ENCODE peak calls at places on chromosomes 5 and 9, in eight cellular contexts. Y is OCI-LY7, H is neuronal stem cell, N is fibroblast of lung, G is HCT116, R is H1, Z is A549, W is PC-3. K is an unnamed sample.
A peak's percentile ranks its signal among the peaks of the same experiment; 100 is the strongest.

GRCh38 chr9:135779571-135779970 is 77.6 kb downstream of the KCNT1 start:
- DNase-seq in Y (no peak), H (no peak), N (no peak), G (no peak), R (no peak), Z (no peak), W (no peak), K (no peak)

GRCh38 chr9:81871695-81872094 is 56.5 kb upstream of the SPATA31D4 start:
- DNase-seq in Y (no peak), H (no peak), N (peak; percentile 46), G (no peak), R (no peak), Z (peak; percentile 44), W (peak; percentile 58), K (no peak)

GRCh38 chr9:127095416-127095815 is 27.0 kb downstream of the ANGPTL2 start:
- DNase-seq in Y (no peak), H (no peak), N (no peak), G (no peak), R (no peak), Z (no peak), W (no peak), K (no peak)

GRCh38 chr5:69217154-69217731 is 17.4 kb upstream of the CDK7 start:
- DNase-seq in Y (no peak), H (peak; percentile 4), N (no peak), G (no peak), R (no peak), Z (no peak), W (no peak), K (no peak)

GRCh38 chr5:133409210-133409674 is 203.1 kb downstream of the FSTL4 start:
- DNase-seq in Y (no peak), H (no peak), N (no peak), G (no peak), R (no peak), Z (no peak), W (no peak), K (no peak)

GRCh38 chr9:20349568-20349967 is 272.7 kb downstream of the MLLT3 start:
- DNase-seq in Y (no peak), H (no peak), N (no peak), G (no peak), R (no peak), Z (no peak), W (no peak), K (no peak)

GRCh38 chr5:61619777-61620518 is 287.9 kb downstream of the ZSWIM6 start:
- DNase-seq in Y (no peak), H (no peak), N (no peak), G (no peak), R (no peak), Z (no peak), W (no peak), K (no peak)

GRCh38 chr9:135217836-135218235 is 130.4 kb downstream of the OLFM1 start:
- DNase-seq in Y (no peak), H (no peak), N (no peak), G (no peak), R (no peak), Z (no peak), W (no peak), K (no peak)

GRCh38 chr5:31759925-31760324 is 121.0 kb downstream of the PDZD2 start:
- DNase-seq in Y (no peak), H (no peak), N (no peak), G (no peak), R (no peak), Z (no peak), W (no peak), K (no peak)

GRCh38 chr5:146440870-146441495 is 6.2 kb upstream of the TCERG1 start:
- DNase-seq in Y (no peak), H (no peak), N (no peak), G (no peak), R (no peak), Z (no peak), W (no peak), K (no peak)

GRCh38 chr9:122348288-122348777 is 22.5 kb upstream of the PTGS1 start:
- DNase-seq in Y (no peak), H (no peak), N (no peak), G (no peak), R (no peak), Z (no peak), W (no peak), K (no peak)

GRCh38 chr9:138071292-138071691 is 193.7 kb downstream of the CACNA1B start:
- DNase-seq in Y (no peak), H (no peak), N (no peak), G (no peak), R (no peak), Z (no peak), W (no peak), K (no peak)

GRCh38 chr5:55620009-55620770 is 85.4 kb upstream of the PLPP1 start:
- DNase-seq in Y (no peak), H (no peak), N (no peak), G (no peak), R (no peak), Z (no peak), W (peak; percentile 6), K (no peak)

GRCh38 chr5:94025788-94026473 is 284.5 kb upstream of the POU5F2 start:
- DNase-seq in Y (no peak), H (no peak), N (no peak), G (no peak), R (no peak), Z (peak; percentile 7), W (no peak), K (peak; percentile 37)

GRCh38 chr5:53091304-53091703 is 18.3 kb downstream of the MOCS2 start:
- DNase-seq in Y (no peak), H (no peak), N (peak; percentile 64), G (no peak), R (no peak), Z (no peak), W (peak; percentile 72), K (no peak)

GRCh38 chr5:35780236-35780635 is 76.5 kb upstream of the IL7R start:
- DNase-seq in Y (no peak), H (no peak), N (no peak), G (no peak), R (no peak), Z (no peak), W (no peak), K (no peak)

GRCh38 chr5:177087707-177088005 is 941 bp downstream of the FGFR4 start:
- DNase-seq in Y (no peak), H (no peak), N (no peak), G (no peak), R (no peak), Z (no peak), W (no peak), K (no peak)
- H3K4me3 ChIP-seq in Y (no peak overlapping the region), H (no peak overlapping the region), N (peak overlapping the region; percentile 55), G (peak overlapping the region; percentile 96), R (peak overlapping the region; percentile 76), Z (peak overlapping the region; percentile 51), W (peak overlapping the region; percentile 92), K (peak overlapping the region; percentile 70)

DNA sequence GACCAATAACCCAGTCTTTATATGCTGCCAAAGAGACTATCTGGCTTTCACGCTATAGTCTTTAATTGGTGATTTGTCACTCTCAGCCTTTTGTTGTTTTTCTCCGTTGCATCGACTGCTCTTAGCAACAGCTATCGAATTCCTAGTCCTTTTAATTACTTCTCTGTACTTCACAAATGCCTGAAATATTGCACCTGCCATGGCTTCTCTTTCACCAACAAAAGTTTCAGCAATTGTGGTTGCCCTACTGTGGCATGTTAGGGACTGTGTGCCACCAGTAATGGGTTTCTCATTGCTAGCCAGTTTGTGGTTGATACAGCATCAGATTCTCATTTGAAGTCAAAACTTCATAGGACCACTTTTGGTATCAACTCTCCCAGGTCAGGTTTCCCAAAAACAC is 99.0 kb downstream of the WDR70 start:
- DNase-seq in Y (no peak), H (no peak), N (no peak), G (no peak), R (no peak), Z (no peak), W (no peak), K (no peak)
- H3K4me2 ChIP-seq in Y (no peak overlapping the region), H (no peak overlapping the region), N (no peak overlapping the region), G (no peak overlapping the region), R (no peak overlapping the region), Z (no peak overlapping the region), W (no peak overlapping the region), K (no peak overlapping the region)

GRCh38 chr9:105662184-105663104 is at the start of gene TAL2:
- DNase-seq in Y (peak; percentile 34), H (no peak), N (no peak), G (no peak), R (no peak), Z (no peak), W (no peak), K (no peak)
- H3K4me3 ChIP-seq in Y (no peak within 1 kb of the TSS), H (no peak within 1 kb of the TSS), N (no peak within 1 kb of the TSS), G (no peak within 1 kb of the TSS), R (no peak within 1 kb of the TSS), Z (no peak within 1 kb of the TSS), W (no peak within 1 kb of the TSS), K (no peak within 1 kb of the TSS)

GRCh38 chr9:117718701-117719100 is 14.5 kb downstream of the TLR4 start:
- DNase-seq in Y (no peak), H (no peak), N (no peak), G (no peak), R (no peak), Z (no peak), W (no peak), K (no peak)
- H3K4me2 ChIP-seq in Y (peak overlapping the region; percentile 47), H (no peak overlapping the region), N (no peak overlapping the region), G (no peak overlapping the region), R (no peak overlapping the region), Z (no peak overlapping the region), W (no peak overlapping the region), K (no peak overlapping the region)

GRCh38 chr5:92911293-92911692 is 669.7 kb downstream of the NR2F1-AS1 start:
- DNase-seq in Y (no peak), H (no peak), N (no peak), G (no peak), R (no peak), Z (no peak), W (no peak), K (no peak)
- H3K4me3 ChIP-seq in Y (no peak overlapping the region), H (no peak overlapping the region), N (no peak overlapping the region), G (no peak overlapping the region), R (no peak overlapping the region), Z (no peak overlapping the region), W (no peak overlapping the region), K (no peak overlapping the region)

GRCh38 chr9:90142580-90142979 is 500.0 kb downstream of the DIRAS2 start:
- DNase-seq in Y (peak; percentile 59), H (peak; percentile 62), N (peak; percentile 53), G (peak; percentile 21), R (no peak), Z (peak; percentile 48), W (peak; percentile 52), K (peak; percentile 74)
- H3K4me2 ChIP-seq in Y (no peak overlapping the region), H (no peak overlapping the region), N (no peak overlapping the region), G (no peak overlapping the region), R (no peak overlapping the region), Z (no peak overlapping the region), W (no peak overlapping the region), K (no peak overlapping the region)

K was measured in neural progenitor cell.